ENCODE peak calls at places on chromosome 16, in seven cellular contexts. One of them, this sample, is unnamed. For H3K9me3, the result is how much of the 10 kb centered on the place peaks cover.

GRCh38 chr16:66924527-66925321 is 611 bp downstream of the RRAD start:
- DNase-seq in H1: peak
- DNase-seq in CD8-positive, alpha-beta memory T cell: peak
- DNase-seq in WERI-Rb-1: peak
- DNase-seq in breast epithelium: no peak
- DNase-seq in CD4-positive, alpha-beta T cell: peak
- DNase-seq in SK-N-MC: no peak
- DNase-seq in this sample: peak

GRCh38 chr16:50462793-50463507 is 85.2 kb upstream of the NKD1 start:
- DNase-seq in WERI-Rb-1: no peak
- DNase-seq in breast epithelium: peak
- DNase-seq in CD8-positive, alpha-beta memory T cell: no peak
- DNase-seq in SK-N-MC: no peak
- DNase-seq in H1: peak
- DNase-seq in CD4-positive, alpha-beta T cell: no peak
- DNase-seq in this sample: no peak

GRCh38 chr16:70688266-70688742 is 2.5 kb upstream of the MTSS2 start:
- DNase-seq in H1: no peak
- DNase-seq in CD4-positive, alpha-beta T cell: no peak
- DNase-seq in CD8-positive, alpha-beta memory T cell: no peak
- DNase-seq in breast epithelium: no peak
- DNase-seq in WERI-Rb-1: no peak
- DNase-seq in SK-N-MC: no peak
- DNase-seq in this sample: no peak

GRCh38 chr16:88960516-88960915 is 16.5 kb downstream of the CBFA2T3 start:
- DNase-seq in CD8-positive, alpha-beta memory T cell: no peak
- DNase-seq in SK-N-MC: no peak
- DNase-seq in breast epithelium: no peak
- DNase-seq in H1: no peak
- DNase-seq in CD4-positive, alpha-beta T cell: no peak
- DNase-seq in WERI-Rb-1: no peak
- DNase-seq in this sample: no peak

GRCh38 chr16:49574826-49575225 is 201.2 kb downstream of the C16orf78 start:
- DNase-seq in CD8-positive, alpha-beta memory T cell: no peak
- DNase-seq in WERI-Rb-1: no peak
- DNase-seq in CD4-positive, alpha-beta T cell: no peak
- DNase-seq in H1: no peak
- DNase-seq in breast epithelium: no peak
- DNase-seq in SK-N-MC: no peak
- DNase-seq in this sample: no peak

GRCh38 chr16:2767140-2767731 is 9.8 kb downstream of the ELOB start:
- DNase-seq in CD4-positive, alpha-beta T cell: no peak
- DNase-seq in CD8-positive, alpha-beta memory T cell: no peak
- DNase-seq in H1: no peak
- DNase-seq in WERI-Rb-1: peak
- DNase-seq in breast epithelium: no peak
- DNase-seq in SK-N-MC: no peak
- DNase-seq in this sample: no peak

GRCh38 chr16:66569131-66569530 is 2.9 kb downstream of the CMTM1 start:
- DNase-seq in breast epithelium: no peak
- DNase-seq in CD8-positive, alpha-beta memory T cell: no peak
- DNase-seq in CD4-positive, alpha-beta T cell: no peak
- DNase-seq in SK-N-MC: no peak
- DNase-seq in H1: no peak
- DNase-seq in WERI-Rb-1: no peak
- DNase-seq in this sample: no peak

GRCh38 chr16:997440-998051 is 16.0 kb downstream of the SOX8 start:
- DNase-seq in CD8-positive, alpha-beta memory T cell: peak
- DNase-seq in SK-N-MC: no peak
- DNase-seq in H1: no peak
- DNase-seq in breast epithelium: no peak
- DNase-seq in CD4-positive, alpha-beta T cell: peak
- DNase-seq in WERI-Rb-1: no peak
- DNase-seq in this sample: no peak

GRCh38 chr16:86074651-86075487 is 175.9 kb downstream of the IRF8 start:
- DNase-seq in CD8-positive, alpha-beta memory T cell: no peak
- DNase-seq in WERI-Rb-1: no peak
- DNase-seq in breast epithelium: peak
- DNase-seq in SK-N-MC: no peak
- DNase-seq in H1: no peak
- DNase-seq in CD4-positive, alpha-beta T cell: no peak
- DNase-seq in this sample: no peak

GRCh38 chr16:66401610-66402009 is 25.5 kb upstream of the BEAN1 start:
- DNase-seq in CD8-positive, alpha-beta memory T cell: no peak
- DNase-seq in SK-N-MC: no peak
- DNase-seq in breast epithelium: no peak
- DNase-seq in H1: no peak
- DNase-seq in CD4-positive, alpha-beta T cell: no peak
- DNase-seq in WERI-Rb-1: no peak
- DNase-seq in this sample: no peak

GRCh38 chr16:29030086-29030840 is 45.4 kb downstream of the LAT start:
- DNase-seq in breast epithelium: no peak
- DNase-seq in SK-N-MC: no peak
- DNase-seq in WERI-Rb-1: peak
- DNase-seq in CD8-positive, alpha-beta memory T cell: no peak
- DNase-seq in CD4-positive, alpha-beta T cell: no peak
- DNase-seq in H1: no peak
- DNase-seq in this sample: no peak

GRCh38 chr16:11499295-11500089 is 87.2 kb downstream of the LITAF start:
- DNase-seq in CD4-positive, alpha-beta T cell: no peak
- DNase-seq in breast epithelium: no peak
- DNase-seq in H1: peak
- DNase-seq in CD8-positive, alpha-beta memory T cell: no peak
- DNase-seq in SK-N-MC: no peak
- DNase-seq in WERI-Rb-1: no peak
- DNase-seq in this sample: no peak

GRCh38 chr16:4021916-4022315 is 94.3 kb downstream of the ADCY9 start:
- DNase-seq in H1: no peak
- DNase-seq in WERI-Rb-1: no peak
- DNase-seq in breast epithelium: no peak
- DNase-seq in CD8-positive, alpha-beta memory T cell: no peak
- DNase-seq in SK-N-MC: no peak
- DNase-seq in CD4-positive, alpha-beta T cell: no peak
- DNase-seq in this sample: no peak

GRCh38 chr16:85316321-85316919 is 204.1 kb upstream of the CIBAR2 start:
- DNase-seq in CD4-positive, alpha-beta T cell: no peak
- DNase-seq in H1: peak
- DNase-seq in SK-N-MC: no peak
- DNase-seq in WERI-Rb-1: peak
- DNase-seq in CD8-positive, alpha-beta memory T cell: no peak
- DNase-seq in breast epithelium: no peak
- DNase-seq in this sample: no peak

GRCh38 chr16:85718682-85719081 is 29.9 kb upstream of the GINS2 start:
- DNase-seq in CD8-positive, alpha-beta memory T cell: no peak
- DNase-seq in breast epithelium: no peak
- DNase-seq in H1: peak
- DNase-seq in WERI-Rb-1: no peak
- DNase-seq in CD4-positive, alpha-beta T cell: no peak
- DNase-seq in SK-N-MC: no peak
- DNase-seq in this sample: no peak

GRCh38 chr16:11067697-11068141 is 123.4 kb downstream of the CLEC16A start:
- DNase-seq in WERI-Rb-1: no peak
- DNase-seq in CD8-positive, alpha-beta memory T cell: no peak
- DNase-seq in H1: no peak
- DNase-seq in CD4-positive, alpha-beta T cell: no peak
- DNase-seq in breast epithelium: no peak
- DNase-seq in SK-N-MC: no peak
- DNase-seq in this sample: no peak

DNA sequence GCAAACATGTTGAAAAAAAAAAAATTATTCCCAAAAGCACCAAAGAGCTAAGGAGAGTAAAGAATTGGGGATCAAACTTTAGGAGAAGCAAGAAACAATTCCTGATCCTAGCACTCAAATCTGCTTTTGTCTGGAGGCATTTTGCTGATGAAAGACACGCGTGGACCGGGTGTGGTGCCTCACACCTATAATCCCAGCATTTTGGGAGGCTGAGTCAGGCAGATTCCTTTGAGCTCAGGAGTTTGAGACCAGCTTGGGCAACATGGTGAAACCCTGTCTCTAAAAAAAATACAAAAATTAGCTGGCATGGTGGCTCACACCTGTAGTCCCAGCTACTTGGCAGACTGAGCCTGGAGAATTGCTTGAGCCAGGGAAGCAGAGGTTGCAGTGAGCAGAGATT is 35.4 kb downstream of the ZFP90 start:
- DNase-seq in CD4-positive, alpha-beta T cell: no peak
- DNase-seq in WERI-Rb-1: no peak
- DNase-seq in SK-N-MC: no peak
- DNase-seq in H1: no peak
- DNase-seq in CD8-positive, alpha-beta memory T cell: no peak
- DNase-seq in breast epithelium: no peak
- DNase-seq in this sample: no peak
- H3K9me3 ChIP-seq in CD4-positive, alpha-beta T cell: half or more
- H3K9me3 ChIP-seq in WERI-Rb-1: under half
- H3K9me3 ChIP-seq in SK-N-MC: under half
- H3K9me3 ChIP-seq in H1: under half
- H3K9me3 ChIP-seq in CD8-positive, alpha-beta memory T cell: under half
- H3K9me3 ChIP-seq in breast epithelium: half or more
- H3K9me3 ChIP-seq in this sample: under half

GRCh38 chr16:68577352-68577853 is 38.3 kb downstream of the ZFP90 start:
- DNase-seq in H1: no peak
- DNase-seq in SK-N-MC: no peak
- DNase-seq in CD4-positive, alpha-beta T cell: no peak
- DNase-seq in breast epithelium: no peak
- DNase-seq in CD8-positive, alpha-beta memory T cell: no peak
- DNase-seq in WERI-Rb-1: no peak
- DNase-seq in this sample: no peak
- H3K9me3 ChIP-seq in H1: under half
- H3K9me3 ChIP-seq in SK-N-MC: under half
- H3K9me3 ChIP-seq in CD4-positive, alpha-beta T cell: half or more
- H3K9me3 ChIP-seq in breast epithelium: half or more
- H3K9me3 ChIP-seq in CD8-positive, alpha-beta memory T cell: under half
- H3K9me3 ChIP-seq in WERI-Rb-1: under half
- H3K9me3 ChIP-seq in this sample: under half

GRCh38 chr16:60646631-60647030 is 1389.6 kb downstream of the CDH8 start:
- DNase-seq in CD8-positive, alpha-beta memory T cell: no peak
- DNase-seq in WERI-Rb-1: no peak
- DNase-seq in SK-N-MC: no peak
- DNase-seq in H1: no peak
- DNase-seq in breast epithelium: no peak
- DNase-seq in CD4-positive, alpha-beta T cell: no peak
- DNase-seq in this sample: no peak
- H3K9me3 ChIP-seq in CD8-positive, alpha-beta memory T cell: under half
- H3K9me3 ChIP-seq in WERI-Rb-1: under half
- H3K9me3 ChIP-seq in SK-N-MC: under half
- H3K9me3 ChIP-seq in H1: under half
- H3K9me3 ChIP-seq in breast epithelium: under half
- H3K9me3 ChIP-seq in CD4-positive, alpha-beta T cell: under half
- H3K9me3 ChIP-seq in this sample: under half

GRCh38 chr16:84020353-84020752 is 22.2 kb downstream of the SLC38A8 start:
- DNase-seq in WERI-Rb-1: no peak
- DNase-seq in CD8-positive, alpha-beta memory T cell: no peak
- DNase-seq in CD4-positive, alpha-beta T cell: no peak
- DNase-seq in H1: no peak
- DNase-seq in SK-N-MC: no peak
- DNase-seq in breast epithelium: no peak
- DNase-seq in this sample: no peak
- H3K9me3 ChIP-seq in WERI-Rb-1: under half
- H3K9me3 ChIP-seq in CD8-positive, alpha-beta memory T cell: under half
- H3K9me3 ChIP-seq in CD4-positive, alpha-beta T cell: under half
- H3K9me3 ChIP-seq in H1: under half
- H3K9me3 ChIP-seq in SK-N-MC: under half
- H3K9me3 ChIP-seq in breast epithelium: under half
- H3K9me3 ChIP-seq in this sample: under half